ENCODE peak calls at places on chromosomes 4 and X, in eight cellular contexts. D, Z, E, I, L, X, H and B are unnamed samples.

GRCh38 chr4:2939383-2940243 is 23.6 kb downstream of the NOP14 start:
- DNase-seq in D (peak), Z (no peak), E (no peak), I (no peak), L (no peak), X (no peak), H (no peak), B (no peak)

GRCh38 chr4:1784789-1785591 is 8.1 kb upstream of the FGFR3 start:
- DNase-seq in D (no peak), Z (peak), E (no peak), I (no peak), L (no peak), X (no peak), H (no peak), B (no peak)

GRCh38 chrX:24306430-24306829 is 7.4 kb downstream of the SUPT20HL2 start:
- DNase-seq in D (no peak), Z (peak), E (no peak), I (no peak), L (no peak), X (no peak), H (no peak), B (no peak)

GRCh38 chrX:153357877-153358276 is 23.9 kb downstream of the ZNF275 start:
- DNase-seq in D (no peak), Z (no peak), E (no peak), I (no peak), L (no peak), X (no peak), H (no peak), B (no peak)

GRCh38 chrX:39648548-39649254 is 449.1 kb downstream of the BCOR start:
- DNase-seq in D (no peak), Z (no peak), E (no peak), I (no peak), L (no peak), X (no peak), H (no peak), B (no peak)

GRCh38 chr4:182973421-182974340 is 56.5 kb upstream of the DCTD start:
- DNase-seq in D (no peak), Z (peak), E (no peak), I (no peak), L (no peak), X (no peak), H (no peak), B (no peak)

GRCh38 chrX:151896734-151897474 is 15.8 kb upstream of the MAGEA4 start:
- DNase-seq in D (no peak), Z (peak), E (no peak), I (no peak), L (no peak), X (no peak), H (no peak), B (no peak)

GRCh38 chr4:159267940-159268327 is 165.1 kb downstream of the RAPGEF2 start:
- DNase-seq in D (no peak), Z (peak), E (no peak), I (no peak), L (no peak), X (no peak), H (no peak), B (no peak)

GRCh38 chrX:31969714-31970113 is 897.9 kb upstream of the FTHL17 start:
- DNase-seq in D (no peak), Z (no peak), E (no peak), I (no peak), L (no peak), X (no peak), H (no peak), B (no peak)

GRCh38 chrX:24396236-24396929 is 35.9 kb downstream of the SUPT20HL1 start:
- DNase-seq in D (no peak), Z (peak), E (no peak), I (no peak), L (no peak), X (no peak), H (no peak), B (no peak)

GRCh38 chrX:140467211-140467610 is 37.7 kb downstream of the SOX3 start:
- DNase-seq in D (no peak), Z (no peak), E (no peak), I (no peak), L (no peak), X (no peak), H (no peak), B (no peak)

GRCh38 chrX:57156397-57157049 is 19.3 kb upstream of the SPIN2A start:
- DNase-seq in D (peak), Z (peak), E (peak), I (peak), L (peak), X (no peak), H (no peak), B (no peak)

GRCh38 chr4:8730681-8731080 is 138.1 kb downstream of the CPZ start:
- DNase-seq in D (peak), Z (no peak), E (no peak), I (no peak), L (no peak), X (no peak), H (no peak), B (no peak)

GRCh38 chr4:118033148-118034060 is 882 bp upstream of the NDST3 start:
- DNase-seq in D (peak), Z (peak), E (peak), I (peak), L (peak), X (no peak), H (no peak), B (no peak)

GRCh38 chr4:38523524-38524448 is 140.2 kb upstream of the KLF3 start:
- DNase-seq in D (no peak), Z (no peak), E (no peak), I (no peak), L (no peak), X (peak), H (peak), B (peak)

GRCh38 chrX:110146521-110146920 is 143.6 kb downstream of the TMEM164 start:
- DNase-seq in D (no peak), Z (peak), E (peak), I (peak), L (peak), X (peak), H (peak), B (peak)

GRCh38 chrX:104370089-104370488 is 115.4 kb upstream of the ESX1 start:
- DNase-seq in D (no peak), Z (peak), E (no peak), I (no peak), L (no peak), X (no peak), H (no peak), B (no peak)

GRCh38 chr4:158036998-158037397 is 135.8 kb downstream of the GASK1B start:
- DNase-seq in D (no peak), Z (no peak), E (no peak), I (no peak), L (no peak), X (no peak), H (no peak), B (no peak)

GRCh38 chr4:68372588-68372987 is 22.7 kb upstream of the YTHDC1 start:
- DNase-seq in D (no peak), Z (no peak), E (no peak), I (no peak), L (no peak), X (no peak), H (no peak), B (no peak)

GRCh38 chr4:72360075-72360474 is 208.9 kb downstream of the ADAMTS3 start:
- DNase-seq in D (no peak), Z (no peak), E (no peak), I (no peak), L (no peak), X (no peak), H (no peak), B (no peak)

GRCh38 chr4:114926508-114926907 is 186.9 kb downstream of the NDST4 start:
- DNase-seq in D (no peak), Z (no peak), E (no peak), I (no peak), L (no peak), X (no peak), H (no peak), B (no peak)

GRCh38 chr4:25536577-25537325 is 118.9 kb upstream of the SLC34A2 start:
- DNase-seq in D (no peak), Z (no peak), E (no peak), I (no peak), L (no peak), X (no peak), H (no peak), B (no peak)

GRCh38 chrX:1027133-1027532 is 185.3 kb downstream of the CRLF2 start:
- DNase-seq in D (no peak), Z (no peak), E (no peak), I (no peak), L (no peak), X (peak), H (no peak), B (no peak)

GRCh38 chrX:113644426-113644825 is 803.8 kb upstream of the AMOT start:
- DNase-seq in D (no peak), Z (no peak), E (no peak), I (no peak), L (no peak), X (no peak), H (no peak), B (no peak)

GRCh38 chr4:69484011-69484410 is 11.7 kb downstream of the UGT2B4 start:
- DNase-seq in D (no peak), Z (no peak), E (no peak), I (no peak), L (no peak), X (no peak), H (no peak), B (no peak)

GRCh38 chr4:140668111-140668510 is 88.1 kb downstream of the TBC1D9 start:
- DNase-seq in D (no peak), Z (no peak), E (no peak), I (no peak), L (no peak), X (no peak), H (no peak), B (no peak)

GRCh38 chr4:98612318-98613250 is 45.8 kb downstream of the TSPAN5 start:
- DNase-seq in D (no peak), Z (no peak), E (no peak), I (no peak), L (no peak), X (peak), H (no peak), B (no peak)

GRCh38 chrX:130108647-130109428 is 1.5 kb downstream of the ELF4 start:
- DNase-seq in D (no peak), Z (no peak), E (no peak), I (no peak), L (no peak), X (peak), H (no peak), B (peak)

GRCh38 chr4:8508266-8508665 is 67.7 kb downstream of the TRMT44 start:
- DNase-seq in D (no peak), Z (no peak), E (no peak), I (no peak), L (no peak), X (no peak), H (no peak), B (no peak)

GRCh38 chrX:1453390-1453783 is 678 bp upstream of the ASMTL start:
- DNase-seq in D (no peak), Z (no peak), E (no peak), I (no peak), L (no peak), X (no peak), H (no peak), B (no peak)

GRCh38 chr4:87026795-87027495 is 92.1 kb downstream of the AFF1 start:
- DNase-seq in D (no peak), Z (no peak), E (no peak), I (no peak), L (no peak), X (peak), H (peak), B (no peak)